ENCODE peak calls at places on chromosome 12, in seven cellular contexts. M is fibroblast of gingiva; I is T follicular helper cell; Q is astrocyte of the cerebellum; X is NCI-H748 treated with DMSO at 0.1 percent for 48 hours; D is stimulated activated CD4-positive, alpha-beta T cell treated with anti-CD3 and anti-CD28 coated beads, Interleukin-1b, Interleukin-23, amount 100 ng/mL, for 24 hours; A is A549. G is an unnamed sample.

GRCh38 chr12:123006977-123007376 is 26.5 kb downstream of the ARL6IP4 start:
- DNase-seq in M (no peak), I (no peak), Q (no peak), X (no peak), D (no peak), A (no peak), G (no peak)

GRCh38 chr12:120365675-120366340 is 3.2 kb downstream of the MSI1 start:
- DNase-seq in M (no peak), I (no peak), Q (no peak), X (no peak), D (no peak), A (no peak), G (no peak)

GRCh38 chr12:65232490-65233077 is 45.9 kb upstream of the MSRB3 start:
- DNase-seq in M (peak), I (no peak), Q (peak), X (no peak), D (no peak), A (peak), G (no peak)

GRCh38 chr12:119694111-119694510 is 26.2 kb downstream of the PRKAB1 start:
- DNase-seq in M (no peak), I (no peak), Q (no peak), X (no peak), D (no peak), A (no peak), G (no peak)

GRCh38 chr12:105840384-105840783 is 298.4 kb downstream of the NUAK1 start:
- DNase-seq in M (no peak), I (no peak), Q (no peak), X (no peak), D (no peak), A (no peak), G (no peak)

GRCh38 chr12:110186059-110186458 is 61.9 kb downstream of the IFT81 start:
- DNase-seq in M (no peak), I (no peak), Q (no peak), X (no peak), D (no peak), A (no peak), G (no peak)

GRCh38 chr12:46266382-46266791 is 2.5 kb downstream of the SLC38A1 start:
- DNase-seq in M (peak), I (peak), Q (no peak), X (peak), D (no peak), A (peak), G (no peak)

GRCh38 chr12:104057771-104058197 is 6.5 kb upstream of the HCFC2 start:
- DNase-seq in M (no peak), I (no peak), Q (no peak), X (peak), D (no peak), A (peak), G (no peak)

GRCh38 chr12:49496417-49497360 is 42.1 kb upstream of the KCNH3 start:
- DNase-seq in M (no peak), I (no peak), Q (no peak), X (no peak), D (no peak), A (peak), G (no peak)

GRCh38 chr12:6635856-6636521 is at the start of gene LPAR5:
- DNase-seq in M (no peak), I (no peak), Q (no peak), X (no peak), D (no peak), A (peak), G (no peak)

GRCh38 chr12:62522984-62523383 is 56.4 kb downstream of the MON2 start:
- DNase-seq in M (no peak), I (no peak), Q (no peak), X (no peak), D (no peak), A (peak), G (no peak)

GRCh38 chr12:52087961-52088820 is 8.7 kb downstream of the SMIM41 start:
- DNase-seq in M (no peak), I (no peak), Q (no peak), X (no peak), D (no peak), A (no peak), G (no peak)

GRCh38 chr12:77644915-77645605 is 185.6 kb upstream of the NAV3 start:
- DNase-seq in M (no peak), I (no peak), Q (no peak), X (no peak), D (no peak), A (no peak), G (no peak)

GRCh38 chr12:122867701-122868461 is 28.0 kb downstream of the VPS37B start:
- DNase-seq in M (no peak), I (no peak), Q (no peak), X (no peak), D (no peak), A (peak), G (no peak)

GRCh38 chr12:48023386-48023785 is 19.1 kb upstream of the COL2A1 start:
- DNase-seq in M (no peak), I (no peak), Q (no peak), X (no peak), D (no peak), A (no peak), G (no peak)

GRCh38 chr12:105476616-105477015 is 146.1 kb downstream of the C12orf75 start:
- DNase-seq in M (no peak), I (no peak), Q (no peak), X (no peak), D (no peak), A (no peak), G (no peak)

GRCh38 chr12:109627633-109628032 is 54.0 kb downstream of the MVK start:
- DNase-seq in M (no peak), I (no peak), Q (no peak), X (no peak), D (no peak), A (peak), G (no peak)